ENCODE peak calls at places on chromosome 20, in seven cellular contexts. H is CD8-positive, alpha-beta memory T cell; L is lower lobe of right lung; E is neural progenitor cell; C is gastrocnemius medialis; K is Peyer's patch; N is brain microvascular endothelial cell. A is an unnamed sample. For H3K27me3, the result is how much of the 10 kb centered on the place peaks cover.

GRCh38 chr20:13101701-13102100 is 92.9 kb downstream of the SPTLC3 start:
- DNase-seq in H (no peak), L (no peak), E (no peak), C (no peak), K (no peak), N (peak), A (no peak)

GRCh38 chr20:51457281-51457932 is 85.1 kb downstream of the NFATC2 start:
- DNase-seq in H (peak), L (no peak), E (peak), C (no peak), K (peak), N (peak), A (no peak)

GRCh38 chr20:58647162-58647813 is 3.8 kb upstream of the STX16 start:
- DNase-seq in H (no peak), L (no peak), E (no peak), C (no peak), K (peak), N (no peak), A (peak)

GRCh38 chr20:52379723-52380336 is 188.3 kb upstream of the ZFP64 start:
- DNase-seq in H (peak), L (peak), E (peak), C (no peak), K (no peak), N (peak), A (peak)

GRCh38 chr20:15241696-15242095 is 904.3 kb upstream of the FLRT3 start:
- DNase-seq in H (no peak), L (no peak), E (no peak), C (no peak), K (no peak), N (no peak), A (no peak)

GRCh38 chr20:57006411-57007170 is 259.9 kb downstream of the BMP7 start:
- DNase-seq in H (no peak), L (no peak), E (peak), C (no peak), K (no peak), N (peak), A (no peak)

GRCh38 chr20:58905236-58905635 is 52.7 kb downstream of the GNAS start:
- DNase-seq in H (no peak), L (no peak), E (no peak), C (no peak), K (no peak), N (no peak), A (no peak)

GRCh38 chr20:50335105-50335504 is 144.5 kb downstream of the CEBPB start:
- DNase-seq in H (no peak), L (no peak), E (peak), C (no peak), K (no peak), N (peak), A (peak)

GRCh38 chr20:25251019-25251418 is 3.1 kb downstream of the PYGB start:
- DNase-seq in H (no peak), L (no peak), E (no peak), C (no peak), K (no peak), N (no peak), A (no peak)

GRCh38 chr20:57298457-57298856 is 31.1 kb upstream of the SPO11 start:
- DNase-seq in H (no peak), L (no peak), E (no peak), C (no peak), K (no peak), N (no peak), A (no peak)

GRCh38 chr20:54555150-54555549 is 79.8 kb downstream of the DOK5 start:
- DNase-seq in H (no peak), L (no peak), E (peak), C (no peak), K (no peak), N (no peak), A (peak)

GRCh38 chr20:54559890-54560289 is 84.5 kb downstream of the DOK5 start:
- DNase-seq in H (no peak), L (no peak), E (no peak), C (no peak), K (no peak), N (no peak), A (no peak)

GRCh38 chr20:54554006-54554405 is 78.6 kb downstream of the DOK5 start:
- DNase-seq in H (no peak), L (no peak), E (no peak), C (no peak), K (no peak), N (no peak), A (no peak)

GRCh38 chr20:54557836-54558590 is 82.6 kb downstream of the DOK5 start:
- DNase-seq in H (no peak), L (no peak), E (no peak), C (no peak), K (no peak), N (no peak), A (no peak)

DNA sequence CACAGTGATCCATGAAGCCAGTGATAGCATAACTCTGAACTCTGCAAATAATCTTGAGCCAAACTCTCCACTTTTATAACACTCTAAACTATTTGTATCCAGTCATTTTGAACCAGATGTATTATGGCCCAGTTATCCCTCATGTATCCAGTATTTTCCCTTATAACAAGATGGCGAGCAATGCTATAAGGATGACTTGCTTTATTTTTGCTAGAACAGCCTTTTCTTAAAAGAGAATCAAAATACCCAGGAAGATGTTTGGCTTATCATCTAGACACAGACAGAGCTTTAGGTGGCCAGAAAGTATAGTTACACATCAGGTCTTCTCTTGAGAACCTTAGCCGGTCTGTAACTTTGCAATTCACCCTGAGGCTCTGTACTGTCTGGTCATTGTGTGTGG is 81.0 kb downstream of the DOK5 start:
- DNase-seq in H (no peak), L (no peak), E (no peak), C (no peak), K (no peak), N (no peak), A (no peak)
- H3K27me3 ChIP-seq in H (under half), L (under half), E (under half), C (under half), K (under half), N (under half), A (under half)

GRCh38 chr20:2246081-2246491 is 49.7 kb upstream of the TGM3 start:
- DNase-seq in H (no peak), L (no peak), E (peak), C (no peak), K (no peak), N (no peak), A (peak)
- H3K27me3 ChIP-seq in H (under half), L (under half), E (under half), C (under half), K (under half), N (under half), A (under half)

GRCh38 chr20:62979310-62979709 is 26.8 kb downstream of the SLC17A9 start:
- DNase-seq in H (no peak), L (no peak), E (no peak), C (no peak), K (no peak), N (no peak), A (no peak)
- H3K27me3 ChIP-seq in H (half or more), L (half or more), E (under half), C (half or more), K (under half), N (half or more), A (under half)

GRCh38 chr20:24241466-24241865 is 228.0 kb upstream of the SYNDIG1 start:
- DNase-seq in H (no peak), L (no peak), E (no peak), C (no peak), K (no peak), N (no peak), A (no peak)

GRCh38 chr20:24242763-24243162 is 226.7 kb upstream of the SYNDIG1 start:
- DNase-seq in H (no peak), L (no peak), E (no peak), C (no peak), K (no peak), N (no peak), A (no peak)

GRCh38 chr20:24245093-24245492 is 224.3 kb upstream of the SYNDIG1 start:
- DNase-seq in H (no peak), L (no peak), E (no peak), C (no peak), K (no peak), N (no peak), A (no peak)
- H3K27me3 ChIP-seq in H (under half), L (under half), E (under half), C (under half), K (under half), N (under half), A (under half)

GRCh38 chr20:40687384-40688128 is 1.5 kb downstream of the MAFB start:
- DNase-seq in H (no peak), L (peak), E (peak), C (peak), K (no peak), N (no peak), A (peak)
- H3K27me3 ChIP-seq in H (under half), L (under half), E (half or more), C (under half), K (under half), N (half or more), A (half or more)

GRCh38 chr20:21509079-21509596 is 4.7 kb downstream of the NKX2-2 start:
- DNase-seq in H (no peak), L (no peak), E (peak), C (no peak), K (no peak), N (no peak), A (no peak)

GRCh38 chr20:21510414-21510971 is 3.4 kb downstream of the NKX2-2 start:
- DNase-seq in H (no peak), L (peak), E (peak), C (no peak), K (no peak), N (no peak), A (peak)

GRCh38 chr20:21508230-21509078 is 5.4 kb downstream of the NKX2-2 start:
- DNase-seq in H (no peak), L (no peak), E (peak), C (no peak), K (no peak), N (no peak), A (peak)

GRCh38 chr20:21510995-21511394 is 2.9 kb downstream of the NKX2-2 start:
- DNase-seq in H (no peak), L (no peak), E (no peak), C (no peak), K (no peak), N (no peak), A (no peak)

GRCh38 chr20:21509597-21510331 is 4.1 kb downstream of the NKX2-2 start:
- DNase-seq in H (no peak), L (peak), E (peak), C (no peak), K (no peak), N (no peak), A (peak)
- H3K27me3 ChIP-seq in H (half or more), L (half or more), E (half or more), C (half or more), K (under half), N (half or more), A (half or more)

DNA sequence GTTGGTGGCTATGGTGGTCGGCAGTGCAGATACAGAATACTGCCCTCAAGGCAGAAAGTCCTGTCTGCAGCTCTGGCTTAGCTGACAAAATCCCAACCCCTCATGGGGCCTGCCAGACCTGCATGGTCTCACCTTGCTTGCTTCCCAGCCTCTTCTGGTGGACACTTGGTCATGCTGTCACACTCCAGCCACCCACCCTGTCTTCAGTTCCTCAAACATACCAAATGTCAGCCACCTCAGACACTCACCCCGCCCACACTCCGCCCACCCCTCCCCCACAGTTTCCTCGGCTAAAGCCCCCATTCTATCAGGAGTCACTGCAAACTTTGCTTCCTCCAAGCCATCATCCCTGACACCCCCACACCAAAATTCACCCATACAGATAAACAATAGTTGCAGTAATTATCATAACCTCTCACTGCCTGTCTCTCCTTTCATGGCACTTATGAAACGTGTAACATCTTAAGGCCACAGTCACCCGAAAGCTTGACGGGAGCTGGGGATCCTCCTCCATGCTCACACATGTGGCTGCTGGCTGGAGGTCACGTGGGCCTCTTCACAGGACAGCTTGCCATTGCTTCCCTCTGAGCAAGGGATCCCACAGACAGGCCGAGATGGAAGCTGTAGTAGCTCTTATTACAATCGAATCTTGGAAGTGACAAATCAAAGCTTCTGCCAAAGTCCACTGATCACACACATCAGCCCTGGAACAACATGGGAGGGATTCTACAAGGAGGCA is 202.2 kb downstream of the PTPRT start:
- DNase-seq in H (no peak), L (no peak), E (no peak), C (no peak), K (no peak), N (no peak), A (no peak)
- H3K27me3 ChIP-seq in H (under half), L (under half), E (under half), C (under half), K (under half), N (under half), A (under half)

DNA sequence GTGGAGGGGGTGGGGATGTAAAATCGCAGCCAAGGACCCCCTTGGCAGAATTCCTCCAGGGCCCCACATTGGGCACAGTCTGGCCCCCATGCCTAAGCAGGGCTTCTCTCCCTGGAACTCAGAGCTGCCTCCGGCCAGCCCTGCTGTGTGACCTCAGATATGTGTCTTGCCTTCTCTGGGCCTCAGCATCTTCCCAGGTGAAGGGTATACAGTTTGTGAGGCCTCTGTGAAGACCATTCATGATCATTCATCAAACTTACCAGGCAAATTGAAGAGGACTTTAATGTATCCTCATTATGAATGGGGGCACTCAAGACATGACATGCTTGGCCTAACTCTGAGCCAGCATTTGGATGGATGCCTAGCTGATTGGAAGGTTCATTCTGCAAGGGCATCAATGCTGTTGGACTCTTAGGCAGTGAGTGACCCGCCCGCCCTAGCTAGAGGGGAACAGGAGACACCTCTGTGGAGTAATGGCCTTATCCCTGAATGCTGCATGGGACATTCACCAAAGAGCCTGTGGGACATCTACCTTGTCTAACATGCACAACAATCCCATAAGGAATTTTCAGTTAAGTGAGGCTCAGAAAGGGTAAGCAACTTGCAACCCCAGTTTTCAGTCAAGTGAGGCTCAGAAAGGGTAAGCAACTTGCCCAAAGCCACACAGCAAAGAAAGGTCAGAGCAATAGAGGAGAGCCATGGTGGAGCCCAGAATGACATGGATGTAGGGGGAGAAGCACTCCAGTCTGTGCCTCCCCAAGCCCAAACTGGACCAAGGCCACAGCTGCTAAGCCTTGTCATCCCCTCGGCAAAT is 533 bp downstream of the CCN5 start:
- DNase-seq in H (no peak), L (peak), E (no peak), C (no peak), K (no peak), N (no peak), A (no peak)
- H3K27me3 ChIP-seq in H (under half), L (under half), E (under half), C (under half), K (under half), N (under half), A (under half)

A was measured in H7.